ENCODE peak calls at places on chromosomes 4 and X, in seven cellular contexts. J is GM23338, Y is trophoblast cell, G is OCI-LY7, N is PC-9, T is mesenchymal stem cell, M is Karpas-422. F is an unnamed sample. For H3K4me1, the result is how much of the 10 kb centered on the place peaks cover.

GRCh38 chr4:138405934-138406567 is 163.9 kb upstream of the SLC7A11 start:
- DNase-seq in T (peak), G (no peak), N (peak), Y (peak), M (no peak), J (no peak), F (no peak)

GRCh38 chr4:24988776-24989175 is 42.0 kb downstream of the LGI2 start:
- DNase-seq in M (peak), T (peak), J (peak), G (no peak), Y (no peak), N (no peak), F (peak)

GRCh38 chrX:133414399-133415275 is 652 bp downstream of the GPC4 start:
- DNase-seq in T (peak), J (peak), G (no peak), M (no peak), Y (no peak), N (no peak), F (peak)

GRCh38 chr4:52873861-52874343 is 11.8 kb downstream of the RASL11B start:
- DNase-seq in G (no peak), M (no peak), T (peak), N (no peak), Y (peak), J (peak), F (no peak)

GRCh38 chr4:118265312-118266144 is 87.3 kb downstream of the PRSS12 start:
- DNase-seq in Y (peak), J (peak), N (peak), T (no peak), G (no peak), M (no peak), F (no peak)

GRCh38 chr4:117971406-117971805 is 62.9 kb upstream of the NDST3 start:
- DNase-seq in T (peak), G (no peak), M (no peak), N (no peak), Y (no peak), J (no peak), F (no peak)

GRCh38 chr4:181162266-181163063 is 1080.7 kb upstream of the TENM3 start:
- DNase-seq in Y (no peak), T (no peak), G (no peak), M (no peak), J (no peak), N (no peak), F (no peak)

GRCh38 chrX:119391279-119391678 is 7.9 kb upstream of the SLC25A43 start:
- DNase-seq in T (peak), J (peak), M (peak), Y (no peak), G (peak), N (no peak), F (peak)

GRCh38 chrX:49165901-49166881 is 3.6 kb downstream of the MAGIX start:
- DNase-seq in G (peak), M (peak), J (peak), T (peak), Y (no peak), N (no peak), F (peak)

GRCh38 chr4:13986533-13986932 is 359.0 kb upstream of the BOD1L1 start:
- DNase-seq in M (no peak), N (no peak), G (no peak), J (no peak), T (no peak), Y (no peak), F (no peak)

GRCh38 chr4:84952004-84952403 is 14.5 kb downstream of the WDFY3 start:
- DNase-seq in G (no peak), Y (no peak), N (peak), J (no peak), T (peak), M (no peak), F (no peak)

DNA sequence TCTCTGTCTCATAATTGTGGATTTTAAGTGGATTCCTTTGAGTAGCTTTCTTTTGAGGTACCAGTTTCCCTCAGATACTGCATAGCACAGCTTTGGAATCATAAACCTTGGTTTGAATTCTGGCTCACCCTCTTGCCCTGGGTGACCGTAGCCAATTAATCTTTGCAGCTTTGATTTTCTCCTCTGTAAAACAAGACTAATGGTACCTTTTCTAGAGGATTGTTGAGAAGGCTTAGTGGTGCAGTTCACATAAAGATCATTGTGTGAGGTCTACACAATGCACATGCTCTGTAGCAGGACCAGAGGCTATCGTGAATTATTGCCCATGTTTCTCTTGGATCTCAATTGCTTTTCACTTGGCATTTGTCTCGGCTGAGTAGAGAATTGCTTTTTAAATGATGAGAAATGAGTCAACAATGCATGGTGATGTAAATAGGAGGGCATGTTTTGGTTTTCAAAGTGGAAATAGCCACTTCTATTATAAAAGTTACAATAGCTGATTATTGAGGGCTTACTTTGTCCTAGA is 47.9 kb downstream of the TMEM131L start:
- DNase-seq in J (no peak), G (no peak), T (peak), M (no peak), Y (no peak), N (no peak), F (no peak)
- H3K4me2 ChIP-seq in J (no peak), G (no peak), T (no peak), M (no peak), Y (no peak), N (no peak), F (no peak)

DNA sequence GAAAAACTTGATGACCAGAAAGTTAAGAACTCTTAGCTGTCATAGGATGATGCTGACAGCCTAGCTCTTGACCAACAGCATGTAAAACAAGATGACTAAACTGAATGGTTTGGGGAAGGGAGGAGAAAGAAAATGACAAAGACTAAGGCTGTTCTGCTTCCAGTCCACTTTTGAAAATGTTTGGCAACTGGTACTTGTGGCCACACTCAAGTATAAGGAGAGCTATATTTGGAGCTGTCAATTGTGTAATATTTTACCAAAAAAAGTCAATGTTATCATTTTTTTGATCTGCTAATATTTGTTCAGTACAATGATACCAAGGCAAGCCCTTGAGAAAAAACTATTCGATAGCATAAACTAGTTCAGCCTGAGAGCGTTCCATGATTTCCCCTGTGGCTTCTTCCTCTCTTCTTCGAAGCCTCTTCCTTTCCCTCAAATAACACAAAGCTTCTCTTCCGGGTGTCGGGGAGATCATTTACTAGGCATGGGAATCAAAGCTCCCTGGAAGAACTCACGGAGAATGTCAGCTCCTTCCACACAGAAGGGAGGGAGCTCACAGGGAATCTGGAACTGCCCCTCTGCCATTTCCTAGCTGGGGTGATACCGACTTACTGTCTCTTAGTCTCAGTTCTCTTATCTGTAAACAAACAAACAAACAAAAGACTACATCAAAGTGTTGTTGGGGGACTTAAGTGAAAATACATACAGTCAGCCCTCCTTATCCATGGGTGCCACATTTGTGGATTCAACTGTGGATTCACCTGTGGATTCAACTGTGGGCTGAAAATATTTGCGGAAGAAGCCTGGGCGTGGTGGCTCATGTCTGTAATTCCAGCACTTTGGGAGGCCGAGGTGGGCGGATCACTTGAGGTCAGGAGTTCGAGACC is 82.6 kb downstream of the SCD5 start:
- DNase-seq in J (no peak), N (peak), M (no peak), T (peak), G (no peak), Y (peak), F (no peak)
- H3K27ac ChIP-seq in J (no peak), N (no peak), M (no peak), T (no peak), G (no peak), Y (no peak), F (no peak)

GRCh38 chrX:150201841-150202240 is 161.3 kb upstream of the MAMLD1 start:
- DNase-seq in G (no peak), M (no peak), Y (no peak), T (no peak), J (no peak), N (no peak), F (no peak)
- H3K4me1 ChIP-seq in G (under half), M (under half), Y (under half), T (under half), J (under half), N (under half), F (under half)

GRCh38 chrX:12360991-12361598 is 222.8 kb downstream of the FRMPD4 start:
- DNase-seq in J (no peak), M (no peak), G (no peak), N (no peak), T (no peak), Y (no peak), F (no peak)

DNA sequence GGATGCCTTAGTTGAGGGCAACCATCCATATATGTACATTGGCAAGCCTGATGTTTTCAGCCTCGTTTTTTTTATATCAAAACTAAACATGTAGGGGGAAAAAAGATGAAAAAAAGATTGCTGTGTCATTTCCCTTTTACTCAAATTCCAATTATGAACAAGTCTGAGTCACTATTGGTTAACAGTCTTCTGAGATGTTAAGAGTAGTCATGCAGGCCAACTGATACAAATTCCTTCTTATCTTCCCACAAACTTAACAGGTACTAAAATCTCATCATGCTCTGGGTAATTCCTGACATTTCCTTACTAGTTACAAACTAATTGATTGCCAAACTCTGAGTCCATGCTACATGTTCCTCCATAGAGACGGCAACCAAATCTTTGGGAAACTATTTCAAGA is 222.1 kb downstream of the FRMPD4 start:
- DNase-seq in T (peak), N (no peak), G (no peak), J (no peak), Y (no peak), M (no peak), F (no peak)
- H3K4me2 ChIP-seq in T (no peak), N (no peak), G (no peak), J (no peak), Y (no peak), M (no peak), F (no peak)

F was measured in MM.1S.